ENCODE peak calls at places on chromosomes 12 and 14, in five cellular contexts. One of them, this sample, is unnamed.

GRCh38 chr12:116598341-116599284 is 39.4 kb downstream of the MAP1LC3B2 start:
- DNase-seq in cardiac fibroblast: no peak
- DNase-seq in IMR-90: no peak
- DNase-seq in colonic mucosa: peak; percentile 35
- DNase-seq in heart left ventricle: no peak
- DNase-seq in this sample: peak; percentile 38

GRCh38 chr14:71554323-71554722 is 377.9 kb upstream of the RGS6 start:
- DNase-seq in heart left ventricle: no peak
- DNase-seq in cardiac fibroblast: no peak
- DNase-seq in colonic mucosa: no peak
- DNase-seq in IMR-90: no peak
- DNase-seq in this sample: no peak

GRCh38 chr12:11822071-11822818 is 172.8 kb downstream of the ETV6 start:
- DNase-seq in IMR-90: peak; percentile 87
- DNase-seq in cardiac fibroblast: no peak
- DNase-seq in heart left ventricle: no peak
- DNase-seq in colonic mucosa: no peak
- DNase-seq in this sample: peak; percentile 64

GRCh38 chr14:34817768-34818167 is 57.4 kb downstream of the BAZ1A start:
- DNase-seq in heart left ventricle: no peak
- DNase-seq in colonic mucosa: no peak
- DNase-seq in IMR-90: no peak
- DNase-seq in cardiac fibroblast: no peak
- DNase-seq in this sample: no peak

GRCh38 chr12:44972746-44973421 is 78.0 kb downstream of the DBX2 start:
- DNase-seq in heart left ventricle: no peak
- DNase-seq in colonic mucosa: no peak
- DNase-seq in cardiac fibroblast: peak; percentile 8
- DNase-seq in IMR-90: no peak
- DNase-seq in this sample: peak; percentile 31

GRCh38 chr14:76067536-76067935 is 82.0 kb downstream of the IFT43 start:
- DNase-seq in colonic mucosa: no peak
- DNase-seq in IMR-90: no peak
- DNase-seq in heart left ventricle: no peak
- DNase-seq in cardiac fibroblast: no peak
- DNase-seq in this sample: no peak

GRCh38 chr12:50751921-50752721 is 11.8 kb upstream of the ATF1 start:
- DNase-seq in colonic mucosa: no peak
- DNase-seq in heart left ventricle: no peak
- DNase-seq in IMR-90: peak; percentile 69
- DNase-seq in cardiac fibroblast: no peak
- DNase-seq in this sample: peak; percentile 16

GRCh38 chr14:95133282-95133681 is 24.0 kb downstream of the DICER1 start:
- DNase-seq in IMR-90: peak; percentile 35
- DNase-seq in heart left ventricle: no peak
- DNase-seq in cardiac fibroblast: peak; percentile 3
- DNase-seq in colonic mucosa: no peak
- DNase-seq in this sample: no peak

GRCh38 chr14:50542941-50543418 is 10.6 kb upstream of the MAP4K5 start:
- DNase-seq in heart left ventricle: no peak
- DNase-seq in IMR-90: peak; percentile 61
- DNase-seq in colonic mucosa: peak; percentile 55
- DNase-seq in cardiac fibroblast: peak; percentile 66
- DNase-seq in this sample: peak; percentile 68

GRCh38 chr12:49832836-49833421 is 4.7 kb upstream of the NCKAP5L start:
- DNase-seq in colonic mucosa: no peak
- DNase-seq in IMR-90: peak; percentile 87
- DNase-seq in heart left ventricle: no peak
- DNase-seq in cardiac fibroblast: peak; percentile 70
- DNase-seq in this sample: peak; percentile 73

GRCh38 chr12:49048953-49049352 is 11.6 kb downstream of the KMT2D start:
- DNase-seq in colonic mucosa: no peak
- DNase-seq in heart left ventricle: no peak
- DNase-seq in IMR-90: no peak
- DNase-seq in cardiac fibroblast: no peak
- DNase-seq in this sample: no peak

GRCh38 chr12:96238336-96239031 is 44.3 kb downstream of the ELK3 start:
- DNase-seq in colonic mucosa: no peak
- DNase-seq in heart left ventricle: no peak
- DNase-seq in cardiac fibroblast: no peak
- DNase-seq in IMR-90: no peak
- DNase-seq in this sample: no peak

GRCh38 chr14:68526420-68527105 is 266.3 kb downstream of the ZFP36L1 start:
- DNase-seq in IMR-90: no peak
- DNase-seq in colonic mucosa: no peak
- DNase-seq in cardiac fibroblast: no peak
- DNase-seq in heart left ventricle: no peak
- DNase-seq in this sample: no peak

GRCh38 chr12:47876404-47876960 is 28.3 kb downstream of the VDR start:
- DNase-seq in IMR-90: no peak
- DNase-seq in colonic mucosa: no peak
- DNase-seq in heart left ventricle: no peak
- DNase-seq in cardiac fibroblast: no peak
- DNase-seq in this sample: no peak

GRCh38 chr14:105477659-105478623 is 3.3 kb downstream of the CRIP2 start:
- DNase-seq in heart left ventricle: peak; percentile 68
- DNase-seq in IMR-90: no peak
- DNase-seq in cardiac fibroblast: no peak
- DNase-seq in colonic mucosa: no peak
- DNase-seq in this sample: no peak

GRCh38 chr12:4579305-4580097 is 17.5 kb downstream of the DYRK4 start:
- DNase-seq in IMR-90: peak; percentile 13
- DNase-seq in cardiac fibroblast: peak; percentile 17
- DNase-seq in colonic mucosa: peak; percentile 33
- DNase-seq in heart left ventricle: no peak
- DNase-seq in this sample: peak; percentile 30

GRCh38 chr12:12461281-12461922 is 101.3 kb downstream of the DUSP16 start:
- DNase-seq in heart left ventricle: no peak
- DNase-seq in IMR-90: no peak
- DNase-seq in cardiac fibroblast: no peak
- DNase-seq in colonic mucosa: no peak
- DNase-seq in this sample: no peak

GRCh38 chr12:113194971-113195391 is 9.5 kb downstream of the RITA1 start:
- DNase-seq in colonic mucosa: no peak
- DNase-seq in heart left ventricle: no peak
- DNase-seq in cardiac fibroblast: peak; percentile 61
- DNase-seq in IMR-90: peak; percentile 73
- DNase-seq in this sample: peak; percentile 74

GRCh38 chr12:27984275-27984674 is 11.7 kb upstream of the PTHLH start:
- DNase-seq in IMR-90: peak; percentile 88
- DNase-seq in colonic mucosa: no peak
- DNase-seq in cardiac fibroblast: peak; percentile 66
- DNase-seq in heart left ventricle: no peak
- DNase-seq in this sample: peak; percentile 54

GRCh38 chr14:103347091-103347815 is 13.2 kb downstream of the EIF5 start:
- DNase-seq in heart left ventricle: no peak
- DNase-seq in colonic mucosa: no peak
- DNase-seq in IMR-90: no peak
- DNase-seq in cardiac fibroblast: no peak
- DNase-seq in this sample: no peak

GRCh38 chr14:28772613-28773012 is 6.0 kb downstream of the FOXG1 start:
- DNase-seq in heart left ventricle: no peak
- DNase-seq in cardiac fibroblast: no peak
- DNase-seq in colonic mucosa: no peak
- DNase-seq in IMR-90: no peak
- DNase-seq in this sample: no peak

GRCh38 chr14:100709956-100710284 is 16.8 kb upstream of the DLK1 start:
- DNase-seq in colonic mucosa: no peak
- DNase-seq in cardiac fibroblast: no peak
- DNase-seq in IMR-90: no peak
- DNase-seq in heart left ventricle: no peak
- DNase-seq in this sample: no peak

GRCh38 chr12:40393031-40393430 is 168.2 kb downstream of the LRRK2 start:
- DNase-seq in IMR-90: no peak
- DNase-seq in colonic mucosa: no peak
- DNase-seq in heart left ventricle: no peak
- DNase-seq in cardiac fibroblast: no peak
- DNase-seq in this sample: no peak

GRCh38 chr12:68970951-68971350 is 38.0 kb upstream of the CPM start:
- DNase-seq in heart left ventricle: no peak
- DNase-seq in cardiac fibroblast: no peak
- DNase-seq in IMR-90: no peak
- DNase-seq in colonic mucosa: no peak
- DNase-seq in this sample: no peak

GRCh38 chr14:72215080-72215479 is 282.9 kb downstream of the RGS6 start:
- DNase-seq in heart left ventricle: no peak
- DNase-seq in colonic mucosa: no peak
- DNase-seq in IMR-90: no peak
- DNase-seq in cardiac fibroblast: no peak
- DNase-seq in this sample: no peak

GRCh38 chr12:1217191-1217949 is 226.3 kb downstream of the ERC1 start:
- DNase-seq in heart left ventricle: no peak
- DNase-seq in IMR-90: peak; percentile 79
- DNase-seq in cardiac fibroblast: peak; percentile 46
- DNase-seq in colonic mucosa: peak; percentile 46
- DNase-seq in this sample: peak; percentile 76

GRCh38 chr14:47191693-47192092 is 483.7 kb downstream of the MDGA2 start:
- DNase-seq in cardiac fibroblast: no peak
- DNase-seq in colonic mucosa: no peak
- DNase-seq in heart left ventricle: no peak
- DNase-seq in IMR-90: no peak
- DNase-seq in this sample: peak; percentile 44

GRCh38 chr12:24014853-24015590 is 65.6 kb upstream of the SOX5 start:
- DNase-seq in cardiac fibroblast: no peak
- DNase-seq in colonic mucosa: no peak
- DNase-seq in IMR-90: no peak
- DNase-seq in heart left ventricle: no peak
- DNase-seq in this sample: no peak
- H3K4me3 ChIP-seq in cardiac fibroblast: no peak overlapping the region
- H3K4me3 ChIP-seq in colonic mucosa: no peak overlapping the region
- H3K4me3 ChIP-seq in IMR-90: no peak overlapping the region
- H3K4me3 ChIP-seq in heart left ventricle: no peak overlapping the region
- H3K4me3 ChIP-seq in this sample: no peak overlapping the region

DNA sequence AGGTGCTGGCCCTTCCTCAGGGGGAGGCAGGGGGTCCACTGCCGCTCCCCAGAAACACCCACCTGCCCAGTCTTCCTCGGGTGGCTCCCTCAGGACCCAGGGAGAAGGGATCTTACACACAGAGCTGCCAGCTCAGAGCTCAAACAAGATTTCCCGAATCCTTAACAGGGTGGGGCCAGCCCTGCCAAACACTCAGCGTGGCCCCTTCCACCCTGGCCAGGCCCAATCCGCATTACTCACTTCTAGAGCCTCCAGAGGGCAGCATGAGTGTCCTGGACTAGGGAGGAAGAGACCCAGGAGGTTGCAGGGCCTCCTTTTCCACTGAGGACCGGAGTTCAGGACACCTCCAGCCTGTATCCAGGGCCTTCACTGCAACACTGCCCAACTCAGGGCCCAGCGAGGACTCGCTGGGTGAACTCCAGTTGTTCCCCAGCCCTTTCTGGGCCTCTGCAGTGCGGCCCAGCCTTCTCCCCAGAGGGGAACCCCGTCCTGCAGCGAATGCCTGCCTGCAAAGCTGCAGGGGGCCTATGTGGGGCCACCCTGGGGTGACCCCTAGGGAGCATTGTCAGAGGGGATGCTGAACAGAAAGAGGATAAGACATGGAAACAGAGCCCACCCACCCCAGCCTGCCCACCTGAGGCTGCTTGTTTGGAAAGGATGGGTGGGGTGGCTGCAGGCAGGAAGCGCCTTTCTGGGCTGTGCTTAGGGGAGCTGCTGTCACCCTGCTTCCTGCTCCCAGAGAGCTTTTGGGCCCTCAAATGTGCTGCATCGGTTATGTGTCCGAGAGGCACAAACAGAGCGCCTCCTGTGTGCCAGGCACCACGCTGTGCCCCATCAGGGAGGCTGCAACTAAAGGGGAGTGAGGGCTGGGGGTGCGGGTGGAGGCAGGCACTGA is 43.8 kb downstream of the CCNK start:
- DNase-seq in heart left ventricle: no peak
- DNase-seq in cardiac fibroblast: peak; percentile 64
- DNase-seq in IMR-90: peak; percentile 59
- DNase-seq in colonic mucosa: peak; percentile 54
- DNase-seq in this sample: peak; percentile 48
- TF ChIP-seq CTCF in heart left ventricle: peak; percentile 24
- TF ChIP-seq CTCF in cardiac fibroblast: peak; percentile 29
- TF ChIP-seq CTCF in IMR-90: peak; percentile 49
- TF ChIP-seq CTCF in colonic mucosa: no peak
- TF ChIP-seq CTCF in this sample: peak; percentile 31

GRCh38 chr12:57219205-57219992 is 2.8 kb downstream of the NXPH4 start:
- DNase-seq in cardiac fibroblast: no peak
- DNase-seq in IMR-90: no peak
- DNase-seq in heart left ventricle: no peak
- DNase-seq in colonic mucosa: no peak
- DNase-seq in this sample: no peak
- H3K4me3 ChIP-seq in cardiac fibroblast: no peak overlapping the region
- H3K4me3 ChIP-seq in IMR-90: no peak overlapping the region
- H3K4me3 ChIP-seq in heart left ventricle: no peak overlapping the region
- H3K4me3 ChIP-seq in colonic mucosa: no peak overlapping the region
- H3K4me3 ChIP-seq in this sample: no peak overlapping the region

GRCh38 chr12:123238330-123238682 is 5.1 kb downstream of the MTRFR start:
- DNase-seq in IMR-90: no peak
- DNase-seq in cardiac fibroblast: no peak
- DNase-seq in colonic mucosa: no peak
- DNase-seq in heart left ventricle: no peak
- DNase-seq in this sample: no peak
- TF ChIP-seq CTCF in IMR-90: no peak
- TF ChIP-seq CTCF in cardiac fibroblast: no peak
- TF ChIP-seq CTCF in colonic mucosa: no peak
- TF ChIP-seq CTCF in heart left ventricle: no peak
- TF ChIP-seq CTCF in this sample: no peak